ENCODE peak calls at places on chromosomes 16 and 17, in five cellular contexts. X, N, A, P and R are unnamed samples.

GRCh38 chr17:1899403-1900000 is 69.7 kb downstream of the RPA1 start:
- DNase-seq in X (no peak), N (no peak), A (no peak), P (no peak), R (no peak)

GRCh38 chr16:89026121-89026612 is 49.2 kb upstream of the CBFA2T3 start:
- DNase-seq in X (no peak), N (no peak), A (no peak), P (no peak), R (no peak)

GRCh38 chr16:67884684-67885083 is at the start of gene NRN1L:
- DNase-seq in X (peak), N (peak), A (no peak), P (peak), R (no peak)

GRCh38 chr16:26348095-26348494 is 656.3 kb downstream of the HS3ST4 start:
- DNase-seq in X (no peak), N (no peak), A (no peak), P (no peak), R (no peak)

GRCh38 chr16:86990451-86990850 is 326.7 kb downstream of the C16orf95 start:
- DNase-seq in X (no peak), N (no peak), A (no peak), P (no peak), R (no peak)

GRCh38 chr17:3794890-3795757 is 5.9 kb downstream of the ITGAE start:
- DNase-seq in X (no peak), N (no peak), A (no peak), P (no peak), R (no peak)

GRCh38 chr17:40958086-40958953 is 8.4 kb downstream of the KRT39 start:
- DNase-seq in X (no peak), N (no peak), A (no peak), P (no peak), R (no peak)

GRCh38 chr17:7835818-7836595 is 2.0 kb downstream of the KDM6B start:
- DNase-seq in X (peak), N (peak), A (no peak), P (no peak), R (no peak)

GRCh38 chr17:37609170-37610040 is at the start of gene SYNRG:
- DNase-seq in X (peak), N (peak), A (peak), P (peak), R (peak)

GRCh38 chr17:76781056-76781982 is 43.4 kb downstream of the MFSD11 start:
- DNase-seq in X (no peak), N (no peak), A (no peak), P (no peak), R (no peak)

GRCh38 chr17:6444573-6445335 is 499 bp downstream of the PIMREG start:
- DNase-seq in X (peak), N (no peak), A (no peak), P (no peak), R (no peak)

GRCh38 chr16:74942977-74943918 is 41.7 kb downstream of the WDR59 start:
- DNase-seq in X (no peak), N (no peak), A (no peak), P (no peak), R (no peak)

GRCh38 chr16:79437764-79438728 is 162.5 kb downstream of the MAF start:
- DNase-seq in X (peak), N (peak), A (no peak), P (no peak), R (no peak)

GRCh38 chr16:82152641-82153094 is 17.4 kb downstream of the MPHOSPH6 start:
- DNase-seq in X (no peak), N (no peak), A (peak), P (peak), R (no peak)

GRCh38 chr16:11254913-11255736 is 879 bp downstream of the SOCS1 start:
- DNase-seq in X (peak), N (peak), A (no peak), P (no peak), R (peak)

GRCh38 chr16:70767377-70768204 is 33.4 kb downstream of the VAC14 start:
- DNase-seq in X (no peak), N (no peak), A (no peak), P (no peak), R (no peak)

GRCh38 chr16:86580063-86580797 is 1.9 kb downstream of the FOXL1 start:
- DNase-seq in X (no peak), N (no peak), A (no peak), P (no peak), R (no peak)

GRCh38 chr17:50203086-50203485 is 1.7 kb upstream of the COL1A1 start:
- DNase-seq in X (peak), N (no peak), A (no peak), P (no peak), R (no peak)

GRCh38 chr17:38701504-38702165 is 3.4 kb upstream of the MLLT6 start:
- DNase-seq in X (peak), N (no peak), A (no peak), P (no peak), R (peak)

GRCh38 chr17:78884148-78884870 is 18.7 kb downstream of the CEP295NL start:
- DNase-seq in X (no peak), N (no peak), A (no peak), P (no peak), R (no peak)

GRCh38 chr17:74959826-74960738 is 12.5 kb downstream of the HID1 start:
- DNase-seq in X (no peak), N (no peak), A (no peak), P (no peak), R (no peak)

GRCh38 chr17:4566785-4567184 is 6.4 kb upstream of the GGT6 start:
- DNase-seq in X (peak), N (no peak), A (no peak), P (no peak), R (peak)

GRCh38 chr17:37826497-37827115 is 81.7 kb upstream of the HNF1B start:
- DNase-seq in X (no peak), N (no peak), A (no peak), P (no peak), R (no peak)

GRCh38 chr17:77579717-77580116 is 378.8 kb upstream of the TNRC6C start:
- DNase-seq in X (no peak), N (no peak), A (no peak), P (no peak), R (no peak)

GRCh38 chr16:71895679-71896385 is 501 bp downstream of the IST1 start:
- DNase-seq in X (no peak), N (peak), A (no peak), P (no peak), R (no peak)

DNA sequence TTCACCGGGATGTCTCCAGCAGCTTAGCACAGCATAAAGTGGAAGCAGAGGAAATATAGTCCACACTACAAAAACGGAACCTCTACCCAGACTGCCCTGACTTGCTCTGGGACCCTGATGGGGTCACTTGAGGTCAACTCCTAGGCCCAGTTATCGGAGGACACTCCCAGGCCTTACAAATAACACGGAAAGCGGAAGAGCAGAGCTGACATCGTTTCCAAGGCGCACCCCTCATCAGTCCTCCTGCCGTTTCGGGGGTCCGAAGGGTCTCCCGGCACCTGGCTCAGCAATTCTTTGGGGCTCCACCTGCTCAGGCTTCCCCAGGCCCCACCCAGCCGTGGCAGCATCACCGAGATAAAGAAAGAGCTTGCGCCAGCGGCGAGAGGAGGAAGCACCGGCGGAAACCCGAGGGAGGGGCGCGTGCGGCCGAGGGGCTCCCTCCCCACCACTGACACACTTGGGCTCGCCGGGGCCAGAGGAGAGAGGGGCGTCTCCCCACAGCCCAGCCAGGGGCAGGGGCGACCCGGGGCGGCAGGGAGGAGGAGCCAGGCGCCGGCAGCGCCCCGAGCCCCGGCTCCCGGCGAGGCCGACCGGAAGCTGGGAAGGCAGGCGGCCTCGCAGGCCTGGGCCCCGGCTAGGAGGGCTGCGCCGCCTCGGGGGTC is 727 bp downstream of the CORO7 start:
- DNase-seq in X (peak), N (peak), A (no peak), P (no peak), R (peak)
- H3K4me3 ChIP-seq in X (peak), N (peak), A (peak), P (peak), R (peak)

GRCh38 chr17:17420035-17420434 is 56.8 kb upstream of the MED9 start:
- DNase-seq in X (no peak), N (peak), A (no peak), P (no peak), R (no peak)
- H3K4me3 ChIP-seq in X (no peak), N (no peak), A (no peak), P (no peak), R (no peak)

DNA sequence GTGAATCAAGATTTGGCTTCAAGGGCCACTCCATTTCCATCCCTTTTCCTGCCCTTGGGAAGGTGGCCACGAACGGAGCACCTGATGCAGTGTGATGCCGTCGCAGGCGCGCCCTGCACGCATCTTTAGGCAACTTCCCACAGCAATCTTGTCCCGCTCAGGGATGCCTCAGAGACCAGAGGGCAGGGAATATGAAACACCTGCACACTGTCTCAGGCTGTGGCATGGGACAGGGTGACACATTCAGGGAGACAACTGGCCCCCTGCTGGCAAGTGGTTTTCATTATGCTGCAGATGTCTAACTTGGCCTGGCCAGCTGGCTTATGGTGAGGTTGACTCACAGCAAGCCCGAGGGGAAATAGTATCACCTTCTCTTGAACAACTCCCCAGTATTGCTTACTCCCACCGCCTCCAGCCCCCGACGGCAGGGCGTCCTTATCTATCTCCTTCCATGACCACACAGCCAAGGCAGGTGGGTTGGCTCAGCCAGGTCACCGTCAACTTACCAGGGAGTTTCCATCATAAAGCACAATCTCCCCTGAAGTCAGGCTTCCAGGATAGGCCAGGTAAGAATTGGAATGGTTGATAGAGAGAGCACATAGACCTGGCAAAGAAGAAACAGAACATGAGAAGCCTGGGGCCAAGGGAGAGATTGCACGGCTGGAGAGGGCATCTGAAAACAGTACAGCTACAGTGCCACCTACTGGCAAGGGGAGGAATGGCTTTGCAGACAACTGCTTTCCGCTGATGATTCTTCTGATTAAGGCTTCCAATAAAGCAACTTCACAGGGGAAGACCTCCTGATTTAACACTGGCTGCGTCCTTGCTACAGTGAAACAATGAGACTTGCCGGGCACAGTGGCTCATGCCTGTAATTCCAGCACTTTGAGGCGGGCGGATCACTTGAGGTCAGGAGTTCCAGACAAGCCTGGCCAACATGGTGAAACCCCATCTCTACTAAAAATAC is 21.1 kb downstream of the WIPI1 start:
- DNase-seq in X (peak), N (peak), A (peak), P (peak), R (peak)
- H3K4me3 ChIP-seq in X (no peak), N (peak), A (no peak), P (no peak), R (no peak)

GRCh38 chr17:17833664-17834357 is 3.0 kb downstream of the SREBF1 start:
- DNase-seq in X (no peak), N (no peak), A (no peak), P (no peak), R (no peak)

GRCh38 chr17:17835415-17836249 is 1.2 kb downstream of the SREBF1 start:
- DNase-seq in X (peak), N (no peak), A (no peak), P (no peak), R (no peak)

GRCh38 chr17:17836250-17836817 is 452 bp downstream of the SREBF1 start:
- DNase-seq in X (peak), N (peak), A (peak), P (peak), R (peak)

GRCh38 chr17:17836818-17837379 is at the start of gene SREBF1:
- DNase-seq in X (peak), N (peak), A (no peak), P (no peak), R (peak)

DNA sequence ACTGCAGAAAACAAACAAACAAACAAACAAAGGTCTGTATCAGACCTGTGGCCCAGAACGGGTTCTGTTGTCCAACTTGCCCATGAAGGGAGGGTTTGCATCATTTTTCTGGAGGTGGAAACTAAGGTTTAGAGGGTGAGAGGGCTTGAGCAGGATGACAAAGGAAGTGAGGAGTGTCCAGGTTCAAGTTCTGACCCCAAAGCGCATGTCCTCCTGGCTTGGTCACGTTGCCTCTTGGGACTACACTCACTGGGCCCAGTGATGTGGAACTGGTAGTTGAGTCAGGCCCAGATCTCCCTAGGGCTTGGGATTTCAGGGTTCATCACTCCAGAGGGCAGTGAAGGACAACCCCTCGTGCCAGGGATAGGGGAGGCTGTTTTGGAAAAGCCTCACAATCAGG is 1.8 kb downstream of the SREBF1 start:
- DNase-seq in X (no peak), N (no peak), A (no peak), P (no peak), R (no peak)
- H3K4me3 ChIP-seq in X (no peak), N (peak), A (no peak), P (peak), R (peak)

GRCh38 chr17:57375770-57376181 is 119.5 kb downstream of the MSI2 start:
- DNase-seq in X (no peak), N (no peak), A (no peak), P (no peak), R (no peak)
- H3K4me3 ChIP-seq in X (no peak), N (no peak), A (no peak), P (no peak), R (no peak)

DNA sequence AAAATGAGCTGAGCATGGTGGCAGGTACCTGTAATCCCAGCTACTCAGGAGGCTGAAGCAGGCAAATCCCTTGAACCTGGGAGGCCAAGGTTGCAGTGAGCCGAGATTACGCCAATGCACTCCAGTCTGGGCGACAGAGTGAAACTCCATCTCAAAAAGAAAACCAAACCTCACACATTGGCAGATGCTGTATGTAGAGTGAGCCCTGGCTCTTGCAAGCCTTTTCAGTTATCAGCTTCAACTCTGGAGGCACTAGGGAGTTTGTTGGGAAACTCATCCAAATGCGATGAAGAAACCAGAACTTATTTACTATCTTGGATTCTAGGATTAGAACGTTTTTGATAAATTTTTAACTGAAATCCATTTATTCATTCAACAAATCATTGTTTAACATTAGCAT is 56.9 kb upstream of the RASL10B start:
- DNase-seq in X (no peak), N (no peak), A (no peak), P (no peak), R (no peak)
- H3K4me3 ChIP-seq in X (no peak), N (no peak), A (no peak), P (no peak), R (no peak)

GRCh38 chr17:81710514-81711308 is 1.4 kb upstream of the SLC25A10 start:
- DNase-seq in X (peak), N (no peak), A (no peak), P (no peak), R (no peak)
- H3K4me3 ChIP-seq in X (no peak), N (peak), A (no peak), P (no peak), R (peak)

GRCh38 chr17:49130891-49131290 is 1.7 kb upstream of the B4GALNT2 start:
- DNase-seq in X (no peak), N (no peak), A (no peak), P (no peak), R (no peak)

GRCh38 chr17:49136335-49136734 is 3.8 kb downstream of the B4GALNT2 start:
- DNase-seq in X (no peak), N (no peak), A (no peak), P (no peak), R (no peak)

GRCh38 chr17:49132699-49133364 is at the start of gene B4GALNT2:
- DNase-seq in X (no peak), N (no peak), A (no peak), P (no peak), R (peak)

DNA sequence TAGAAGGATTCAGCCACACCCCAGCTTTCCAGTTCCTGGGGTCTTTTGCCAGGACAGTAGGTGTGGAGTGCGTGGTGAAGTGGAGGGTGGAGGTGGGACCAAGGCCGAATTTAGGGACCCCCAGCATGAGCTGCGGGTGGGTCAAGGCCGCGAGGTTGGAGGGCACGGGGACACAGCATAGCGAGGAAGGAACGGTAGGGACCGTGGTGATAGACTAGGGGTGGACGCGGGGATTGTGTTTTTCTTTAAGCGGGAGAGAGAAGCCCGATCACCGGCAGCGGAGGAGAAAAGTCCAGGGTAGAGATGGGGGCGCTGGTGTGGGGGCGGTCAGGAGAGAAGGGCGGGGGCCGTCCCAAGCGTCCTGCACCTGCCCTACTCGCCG is 261 bp upstream of the B4GALNT2 start:
- DNase-seq in X (no peak), N (no peak), A (no peak), P (no peak), R (no peak)
- H3K4me3 ChIP-seq in X (no peak), N (peak), A (peak), P (peak), R (no peak)

DNA sequence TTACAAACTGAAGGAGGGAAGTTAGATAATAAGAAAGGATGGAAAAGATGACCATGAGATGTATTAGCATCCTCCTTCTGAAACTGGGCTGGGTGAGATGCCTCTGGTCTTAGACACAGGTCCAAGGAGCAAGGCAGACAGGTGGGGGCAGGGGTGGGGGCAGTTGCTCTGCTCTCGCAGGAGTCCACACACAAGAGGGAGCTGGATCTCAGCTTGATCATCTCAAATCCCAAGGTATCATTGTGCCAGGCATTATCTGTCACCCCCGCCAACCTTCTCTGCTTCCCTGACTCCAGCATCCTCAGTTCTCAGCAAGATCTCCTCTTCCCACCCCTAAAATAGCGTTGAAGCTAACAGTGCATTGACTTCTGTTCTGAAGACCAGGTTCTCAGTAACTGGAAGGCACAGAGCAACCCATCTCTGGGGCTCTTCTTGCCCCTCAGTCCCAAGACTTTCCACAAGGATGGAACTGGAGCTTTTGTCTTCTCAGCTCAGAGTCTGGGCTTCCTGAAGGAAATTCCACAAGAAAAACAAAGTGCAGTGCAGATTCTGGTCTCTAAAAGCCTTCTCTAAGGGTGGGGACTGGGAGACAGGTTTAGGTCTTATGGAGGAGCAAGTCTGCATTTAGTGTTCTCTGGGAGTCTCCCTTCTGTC is 1.6 kb downstream of the FLOT2 start:
- DNase-seq in X (no peak), N (no peak), A (no peak), P (no peak), R (no peak)
- H3K4me3 ChIP-seq in X (peak), N (peak), A (no peak), P (peak), R (peak)

DNA sequence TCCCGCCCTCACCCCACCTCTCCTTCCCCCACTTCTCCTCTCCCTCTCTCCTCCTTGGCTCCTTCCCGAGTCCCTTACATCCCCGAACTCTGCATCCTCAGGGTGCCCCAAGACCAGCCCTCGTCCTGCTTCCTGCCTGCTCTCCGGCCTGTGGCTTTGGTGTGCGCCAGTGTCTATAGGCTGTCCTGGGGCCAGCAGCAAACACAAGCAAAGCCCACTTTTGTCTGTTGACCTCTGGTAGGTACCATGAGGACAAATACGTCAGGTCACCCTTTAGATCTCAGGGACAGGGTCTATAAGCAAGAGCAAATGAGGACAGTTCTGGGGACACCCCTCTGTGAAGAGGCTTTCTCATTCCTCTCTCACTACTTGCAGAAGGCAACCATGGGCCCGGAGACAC is 327 bp upstream of the COPZ2 start:
- DNase-seq in X (no peak), N (no peak), A (no peak), P (no peak), R (no peak)
- H3K4me3 ChIP-seq in X (peak), N (peak), A (peak), P (peak), R (peak)